ENCODE peak calls at places on chromosomes 12 and 14, in four cellular contexts. One of them, this sample, is unnamed. For H3K4me1, the result is how much of the 10 kb centered on the place peaks cover.

GRCh38 chr14:55807536-55807935 is 227.5 kb downstream of the KTN1 start:
- DNase-seq in transverse colon: no peak
- DNase-seq in tibial artery: no peak
- DNase-seq in HepG2: no peak
- DNase-seq in this sample: no peak

GRCh38 chr12:53182836-53183235 is 2.1 kb upstream of the CSAD start:
- DNase-seq in transverse colon: no peak
- DNase-seq in tibial artery: no peak
- DNase-seq in HepG2: no peak
- DNase-seq in this sample: no peak

GRCh38 chr12:66354291-66354690 is 52.0 kb downstream of the HELB start:
- DNase-seq in transverse colon: no peak
- DNase-seq in tibial artery: no peak
- DNase-seq in HepG2: no peak
- DNase-seq in this sample: no peak

GRCh38 chr12:58364389-58365086 is 423.2 kb downstream of the ATP23 start:
- DNase-seq in transverse colon: no peak
- DNase-seq in tibial artery: no peak
- DNase-seq in HepG2: no peak
- DNase-seq in this sample: no peak

GRCh38 chr12:113860950-113861349 is 105.2 kb downstream of the RBM19 start:
- DNase-seq in transverse colon: no peak
- DNase-seq in tibial artery: no peak
- DNase-seq in HepG2: no peak
- DNase-seq in this sample: no peak

GRCh38 chr14:59631237-59631636 is 54.6 kb upstream of the CCDC175 start:
- DNase-seq in transverse colon: no peak
- DNase-seq in tibial artery: no peak
- DNase-seq in HepG2: peak
- DNase-seq in this sample: no peak

GRCh38 chr12:124832856-124833255 is 30.8 kb downstream of the SCARB1 start:
- DNase-seq in transverse colon: no peak
- DNase-seq in tibial artery: no peak
- DNase-seq in HepG2: no peak
- DNase-seq in this sample: no peak

GRCh38 chr12:45674583-45674982 is 54.9 kb upstream of the ARID2 start:
- DNase-seq in transverse colon: no peak
- DNase-seq in tibial artery: peak
- DNase-seq in HepG2: no peak
- DNase-seq in this sample: peak

GRCh38 chr14:69710378-69710777 is 56.6 kb upstream of the SRSF5 start:
- DNase-seq in transverse colon: no peak
- DNase-seq in tibial artery: no peak
- DNase-seq in HepG2: no peak
- DNase-seq in this sample: no peak

GRCh38 chr14:103880334-103880985 is 33.1 kb upstream of the PPP1R13B start:
- DNase-seq in transverse colon: peak
- DNase-seq in tibial artery: peak
- DNase-seq in HepG2: no peak
- DNase-seq in this sample: peak

GRCh38 chr12:12804432-12804886 is 8.7 kb upstream of the DDX47 start:
- DNase-seq in transverse colon: no peak
- DNase-seq in tibial artery: no peak
- DNase-seq in HepG2: peak
- DNase-seq in this sample: no peak

GRCh38 chr14:97306785-97307246 is 509.6 kb downstream of the VRK1 start:
- DNase-seq in transverse colon: no peak
- DNase-seq in tibial artery: no peak
- DNase-seq in HepG2: no peak
- DNase-seq in this sample: no peak

GRCh38 chr12:41527529-41528116 is 339.5 kb downstream of the PDZRN4 start:
- DNase-seq in transverse colon: no peak
- DNase-seq in tibial artery: no peak
- DNase-seq in HepG2: no peak
- DNase-seq in this sample: no peak

GRCh38 chr14:78022059-78022458 is 148.1 kb upstream of the NRXN3 start:
- DNase-seq in transverse colon: peak
- DNase-seq in tibial artery: no peak
- DNase-seq in HepG2: peak
- DNase-seq in this sample: peak

GRCh38 chr14:61564623-61565091 is 130.7 kb upstream of the HIF1A start:
- DNase-seq in transverse colon: no peak
- DNase-seq in tibial artery: no peak
- DNase-seq in HepG2: peak
- DNase-seq in this sample: no peak

GRCh38 chr12:100959481-100959880 is 164.9 kb downstream of the ANO4 start:
- DNase-seq in transverse colon: no peak
- DNase-seq in tibial artery: no peak
- DNase-seq in HepG2: no peak
- DNase-seq in this sample: no peak

GRCh38 chr12:105986779-105987686 is 151.7 kb downstream of the NUAK1 start:
- DNase-seq in transverse colon: no peak
- DNase-seq in tibial artery: no peak
- DNase-seq in HepG2: no peak
- DNase-seq in this sample: no peak

GRCh38 chr14:46368275-46368674 is 283.3 kb downstream of the RPL10L start:
- DNase-seq in transverse colon: no peak
- DNase-seq in tibial artery: no peak
- DNase-seq in HepG2: no peak
- DNase-seq in this sample: no peak

GRCh38 chr12:66359300-66359699 is 57.0 kb downstream of the HELB start:
- DNase-seq in transverse colon: no peak
- DNase-seq in tibial artery: no peak
- DNase-seq in HepG2: no peak
- DNase-seq in this sample: no peak

GRCh38 chr14:94613720-94614644 is 1.8 kb downstream of the SERPINA3 start:
- DNase-seq in transverse colon: no peak
- DNase-seq in tibial artery: no peak
- DNase-seq in HepG2: no peak
- DNase-seq in this sample: no peak

GRCh38 chr14:22218729-22219128 is 370.3 kb downstream of the DAD1 start:
- DNase-seq in transverse colon: no peak
- DNase-seq in tibial artery: no peak
- DNase-seq in HepG2: no peak
- DNase-seq in this sample: no peak

GRCh38 chr14:22221508-22221907 is 367.5 kb downstream of the DAD1 start:
- DNase-seq in transverse colon: no peak
- DNase-seq in tibial artery: no peak
- DNase-seq in HepG2: peak
- DNase-seq in this sample: no peak

GRCh38 chr14:22226381-22226780 is 362.6 kb downstream of the DAD1 start:
- DNase-seq in transverse colon: no peak
- DNase-seq in tibial artery: no peak
- DNase-seq in HepG2: no peak
- DNase-seq in this sample: no peak

GRCh38 chr14:22225526-22226133 is 363.4 kb downstream of the DAD1 start:
- DNase-seq in transverse colon: no peak
- DNase-seq in tibial artery: no peak
- DNase-seq in HepG2: no peak
- DNase-seq in this sample: no peak

DNA sequence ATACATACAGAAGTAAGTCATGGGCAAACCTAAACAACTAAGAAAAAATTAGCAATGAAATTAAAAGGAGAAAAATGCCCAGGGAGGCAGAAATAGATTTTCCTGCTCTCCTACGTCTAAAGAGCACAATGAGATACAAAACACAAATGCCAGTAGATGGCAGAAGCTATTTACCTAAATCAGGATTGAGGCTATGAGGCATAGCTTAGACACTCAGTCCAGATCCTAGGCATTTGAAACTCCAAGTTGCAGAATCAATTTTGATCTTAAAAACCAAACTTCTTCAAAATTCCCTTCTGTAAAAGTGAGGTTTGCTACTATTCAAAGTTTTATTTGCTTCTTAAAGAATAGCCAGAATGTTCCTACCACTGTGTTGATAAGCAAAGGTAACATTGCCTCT is 368.6 kb downstream of the DAD1 start:
- DNase-seq in transverse colon: no peak
- DNase-seq in tibial artery: no peak
- DNase-seq in HepG2: no peak
- DNase-seq in this sample: no peak
- TF ChIP-seq CTCF in transverse colon: no peak
- TF ChIP-seq CTCF in tibial artery: no peak
- TF ChIP-seq CTCF in HepG2: no peak
- TF ChIP-seq CTCF in this sample: no peak

GRCh38 chr12:91108196-91108595 is 3.1 kb downstream of the LUM start:
- DNase-seq in transverse colon: no peak
- DNase-seq in tibial artery: no peak
- DNase-seq in HepG2: no peak
- DNase-seq in this sample: no peak
- H3K4me1 ChIP-seq in transverse colon: under half
- H3K4me1 ChIP-seq in tibial artery: under half
- H3K4me1 ChIP-seq in HepG2: under half
- H3K4me1 ChIP-seq in this sample: under half

GRCh38 chr14:93430319-93430801 is 379 bp upstream of the UNC79 start:
- DNase-seq in transverse colon: no peak
- DNase-seq in tibial artery: no peak
- DNase-seq in HepG2: no peak
- DNase-seq in this sample: peak

GRCh38 chr14:93426750-93427149 is 4.0 kb upstream of the UNC79 start:
- DNase-seq in transverse colon: no peak
- DNase-seq in tibial artery: no peak
- DNase-seq in HepG2: no peak
- DNase-seq in this sample: no peak

GRCh38 chr14:93430889-93431670 is at the start of gene UNC79:
- DNase-seq in transverse colon: no peak
- DNase-seq in tibial artery: no peak
- DNase-seq in HepG2: no peak
- DNase-seq in this sample: no peak
- H3K27ac ChIP-seq in transverse colon: no peak
- H3K27ac ChIP-seq in tibial artery: no peak
- H3K27ac ChIP-seq in HepG2: no peak
- H3K27ac ChIP-seq in this sample: no peak

GRCh38 chr12:123435636-123436016 is 858 bp downstream of the RILPL2 start:
- DNase-seq in transverse colon: no peak
- DNase-seq in tibial artery: no peak
- DNase-seq in HepG2: no peak
- DNase-seq in this sample: no peak

GRCh38 chr12:123431951-123432886 is 4.3 kb downstream of the RILPL2 start:
- DNase-seq in transverse colon: no peak
- DNase-seq in tibial artery: no peak
- DNase-seq in HepG2: no peak
- DNase-seq in this sample: peak

GRCh38 chr12:123441523-123442164 is 5.2 kb upstream of the RILPL2 start:
- DNase-seq in transverse colon: no peak
- DNase-seq in tibial artery: no peak
- DNase-seq in HepG2: no peak
- DNase-seq in this sample: no peak

GRCh38 chr12:123433615-123434014 is 2.9 kb downstream of the RILPL2 start:
- DNase-seq in transverse colon: no peak
- DNase-seq in tibial artery: no peak
- DNase-seq in HepG2: no peak
- DNase-seq in this sample: no peak

GRCh38 chr12:123436017-123436964 is at the start of gene RILPL2:
- DNase-seq in transverse colon: peak
- DNase-seq in tibial artery: peak
- DNase-seq in HepG2: peak
- DNase-seq in this sample: peak
- TF ChIP-seq CTCF in transverse colon: no peak
- TF ChIP-seq CTCF in tibial artery: peak
- TF ChIP-seq CTCF in HepG2: peak
- TF ChIP-seq CTCF in this sample: no peak